ENCODE peak calls at places on chromosomes 11 and 22, in eight cellular contexts. G is cardiac fibroblast, U is CD14-positive monocyte, D is tibial artery, Y is GM13977, J is fibroblast of lung, B is A549, V is HepG2. S is an unnamed sample.

GRCh38 chr11:124784051-124784450 is 16.2 kb downstream of the MSANTD2 start:
- DNase-seq in G (no peak), U (no peak), D (no peak), Y (no peak), J (no peak), B (no peak), V (no peak), S (no peak)

GRCh38 chr11:104522650-104523049 is 358.7 kb upstream of the PDGFD start:
- DNase-seq in G (peak; percentile 3), U (no peak), D (no peak), Y (no peak), J (peak; percentile 24), B (no peak), V (peak; percentile 0), S (no peak)

GRCh38 chr11:122633219-122633829 is 22.2 kb upstream of the UBASH3B start:
- DNase-seq in G (peak; percentile 86), U (no peak), D (no peak), Y (peak; percentile 56), J (peak; percentile 77), B (peak; percentile 69), V (peak; percentile 62), S (peak; percentile 20)

GRCh38 chr11:107719557-107720304 is 7.9 kb upstream of the SLN start:
- DNase-seq in G (peak; percentile 25), U (no peak), D (no peak), Y (no peak), J (no peak), B (no peak), V (no peak), S (no peak)

GRCh38 chr22:49155039-49155808 is 672.4 kb downstream of the BRD1 start:
- DNase-seq in G (no peak), U (no peak), D (no peak), Y (no peak), J (no peak), B (no peak), V (no peak), S (no peak)

GRCh38 chr11:114569781-114570180 is 10.1 kb upstream of the NXPE1 start:
- DNase-seq in G (no peak), U (no peak), D (no peak), Y (no peak), J (no peak), B (no peak), V (no peak), S (no peak)

GRCh38 chr11:130868865-130869264 is 47.4 kb downstream of the SNX19 start:
- DNase-seq in G (no peak), U (no peak), D (no peak), Y (no peak), J (no peak), B (no peak), V (no peak), S (no peak)

GRCh38 chr22:22744412-22745224 is 100.2 kb downstream of the GGTLC2 start:
- DNase-seq in G (peak; percentile 5), U (no peak), D (no peak), Y (no peak), J (no peak), B (no peak), V (no peak), S (no peak)

GRCh38 chr22:43974028-43974545 is 18.8 kb downstream of the SAMM50 start:
- DNase-seq in G (no peak), U (no peak), D (no peak), Y (no peak), J (no peak), B (no peak), V (no peak), S (no peak)

GRCh38 chr11:1308745-1309497 is 511 bp downstream of the TOLLIP start:
- DNase-seq in G (peak; percentile 10), U (no peak), D (no peak), Y (no peak), J (peak; percentile 22), B (no peak), V (no peak), S (peak; percentile 41)

GRCh38 chr11:118901494-118902335 is 18.0 kb downstream of the CXCR5 start:
- DNase-seq in G (no peak), U (no peak), D (no peak), Y (no peak), J (peak; percentile 20), B (no peak), V (no peak), S (no peak)

GRCh38 chr22:47842119-47842518 is 1079.7 kb downstream of the TBC1D22A start:
- DNase-seq in G (no peak), U (no peak), D (no peak), Y (no peak), J (no peak), B (no peak), V (no peak), S (no peak)
- TF ChIP-seq CTCF in G (no peak), U (no peak), D (no peak), Y (no peak), J (no peak), B (no peak), V (peak; percentile 30), S (no peak)

GRCh38 chr11:68211546-68211945 is 1.6 kb downstream of the KMT5B start:
- DNase-seq in G (no peak), U (no peak), D (no peak), Y (no peak), J (no peak), B (no peak), V (no peak), S (peak; percentile 43)

GRCh38 chr11:68213555-68214172 is 568 bp upstream of the KMT5B start:
- DNase-seq in G (peak; percentile 94), U (peak; percentile 82), D (peak; percentile 79), Y (peak; percentile 89), J (peak; percentile 97), B (peak; percentile 98), V (peak; percentile 76), S (peak; percentile 78)

GRCh38 chr11:68213135-68213515 is at the start of gene KMT5B:
- DNase-seq in G (peak; percentile 57), U (no peak), D (no peak), Y (peak; percentile 66), J (peak; percentile 71), B (no peak), V (no peak), S (peak; percentile 57)

GRCh38 chr11:68214173-68215086 is 1.3 kb upstream of the KMT5B start:
- DNase-seq in G (no peak), U (no peak), D (peak; percentile 26), Y (peak; percentile 46), J (peak; percentile 12), B (no peak), V (no peak), S (peak; percentile 23)

DNA sequence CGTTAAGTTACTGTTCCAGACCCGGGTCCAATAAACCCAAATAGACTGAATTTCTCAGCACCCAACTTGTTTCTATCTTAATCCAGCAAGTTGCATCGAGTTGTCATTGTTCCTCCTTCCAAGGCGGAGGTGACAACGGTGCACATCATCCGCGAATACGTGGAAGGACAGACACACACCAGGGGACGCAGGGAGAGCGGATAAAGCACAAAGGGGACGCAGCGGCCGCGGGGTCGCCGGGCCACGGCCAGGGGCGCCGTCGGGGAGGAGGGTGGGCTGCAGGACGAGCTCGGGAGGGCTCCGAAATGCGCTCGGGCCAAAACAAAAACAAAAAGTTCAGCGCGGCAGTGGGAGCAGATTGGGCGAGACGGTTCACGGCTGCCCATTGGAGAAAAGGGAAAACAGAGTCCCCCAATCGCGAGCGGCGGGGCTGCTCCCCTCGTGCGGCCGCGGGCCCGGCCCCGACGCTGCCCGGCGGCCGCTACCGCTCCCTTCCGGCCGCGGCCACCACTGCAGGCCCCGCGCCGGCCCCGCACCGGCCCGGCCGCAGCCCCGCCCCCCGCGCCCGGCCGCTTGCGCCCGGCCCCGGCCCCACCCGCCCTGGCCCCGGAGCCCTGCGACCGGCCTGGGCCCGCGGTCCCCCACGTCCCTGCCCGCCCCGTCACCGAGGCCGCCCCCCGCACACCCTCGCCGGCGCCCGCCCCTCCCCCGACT is 518 bp downstream of the KMT5B start:
- DNase-seq in G (peak; percentile 73), U (peak; percentile 78), D (peak; percentile 64), Y (peak; percentile 89), J (peak; percentile 78), B (peak; percentile 78), V (peak; percentile 65), S (peak; percentile 73)
- TF ChIP-seq CTCF in G (peak; percentile 5), U (peak; percentile 31), D (peak; percentile 41), Y (peak; percentile 40), J (no peak), B (peak; percentile 34), V (peak; percentile 21), S (no peak)

GRCh38 chr11:128629516-128630106 is 42.3 kb upstream of the ETS1 start:
- DNase-seq in G (no peak), U (no peak), D (no peak), Y (no peak), J (no peak), B (no peak), V (no peak), S (no peak)

GRCh38 chr11:128626913-128627665 is 39.7 kb upstream of the ETS1 start:
- DNase-seq in G (no peak), U (no peak), D (no peak), Y (no peak), J (no peak), B (no peak), V (no peak), S (peak; percentile 26)

GRCh38 chr11:128628343-128628673 is 41.0 kb upstream of the ETS1 start:
- DNase-seq in G (no peak), U (no peak), D (no peak), Y (no peak), J (no peak), B (no peak), V (no peak), S (no peak)

GRCh38 chr11:128628686-128629085 is 41.3 kb upstream of the ETS1 start:
- DNase-seq in G (no peak), U (no peak), D (no peak), Y (no peak), J (no peak), B (no peak), V (no peak), S (peak; percentile 62)

GRCh38 chr11:128627666-128628342 is 40.4 kb upstream of the ETS1 start:
- DNase-seq in G (no peak), U (no peak), D (no peak), Y (peak; percentile 63), J (no peak), B (no peak), V (no peak), S (peak; percentile 82)
- TF ChIP-seq CTCF in G (peak; percentile 12), U (no peak), D (no peak), Y (no peak), J (no peak), B (no peak), V (no peak), S (no peak)

DNA sequence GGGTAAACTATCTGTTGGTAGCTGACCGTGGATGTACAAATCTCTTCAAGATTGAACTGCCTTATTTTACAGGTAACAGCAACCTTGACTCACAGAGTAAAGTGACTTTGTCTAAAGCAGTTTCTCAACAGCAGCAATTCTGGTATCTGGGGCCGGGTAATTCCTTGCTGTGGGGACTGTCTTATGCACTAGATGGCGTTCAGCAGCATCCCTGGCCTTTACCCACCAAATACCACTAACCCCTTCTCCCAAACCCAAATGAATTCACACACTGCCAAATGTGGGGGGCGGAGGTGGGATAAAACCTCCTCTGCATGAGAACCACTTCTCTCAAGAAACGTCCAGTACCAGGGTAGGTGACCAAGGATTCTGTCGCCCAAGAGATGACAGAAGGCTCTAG is 1.7 kb upstream of the INCENP start:
- DNase-seq in G (peak; percentile 14), U (no peak), D (no peak), Y (no peak), J (no peak), B (peak; percentile 43), V (peak; percentile 25), S (no peak)
- TF ChIP-seq CTCF in G (peak; percentile 12), U (no peak), D (no peak), Y (no peak), J (peak; percentile 32), B (peak; percentile 16), V (peak; percentile 58), S (no peak)